ENCODE peak calls at places on chromosomes 1 and 21, in five cellular contexts. T is HCT116, I is colonic mucosa, R is suprapubic skin, C is fibroblast of lung. A is an unnamed sample.

GRCh38 chr1:198168180-198168579 is 11.4 kb downstream of the NEK7 start:
- DNase-seq in T (no peak), I (no peak), R (no peak), C (peak), A (peak)

GRCh38 chr1:161182214-161182613 is 4.9 kb upstream of the B4GALT3 start:
- DNase-seq in T (no peak), I (no peak), R (no peak), C (peak), A (no peak)

GRCh38 chr1:2532485-2533160 is 2.6 kb upstream of the HES5 start:
- DNase-seq in T (no peak), I (no peak), R (no peak), C (no peak), A (no peak)

GRCh38 chr1:153099646-153100045 is 5.3 kb upstream of the SPRR2E start:
- DNase-seq in T (peak), I (no peak), R (no peak), C (no peak), A (no peak)

GRCh38 chr1:224175615-224176014 is 7.4 kb upstream of the DEGS1 start:
- DNase-seq in T (no peak), I (no peak), R (no peak), C (no peak), A (no peak)

GRCh38 chr21:36888466-36888865 is 78.0 kb downstream of the HLCS start:
- DNase-seq in T (no peak), I (no peak), R (no peak), C (no peak), A (no peak)

GRCh38 chr1:116737855-116738318 is 16.3 kb upstream of the CD2 start:
- DNase-seq in T (no peak), I (no peak), R (no peak), C (no peak), A (no peak)

GRCh38 chr1:71834570-71835441 is 447.5 kb downstream of the NEGR1 start:
- DNase-seq in T (no peak), I (peak), R (no peak), C (peak), A (no peak)

GRCh38 chr1:235933483-235934116 is 66.9 kb upstream of the LYST start:
- DNase-seq in T (no peak), I (no peak), R (no peak), C (no peak), A (no peak)

GRCh38 chr1:59342801-59343575 is 46.1 kb downstream of the FGGY start:
- DNase-seq in T (no peak), I (no peak), R (no peak), C (no peak), A (no peak)

GRCh38 chr1:180505732-180506335 is 3.5 kb upstream of the ACBD6 start:
- DNase-seq in T (peak), I (no peak), R (no peak), C (no peak), A (peak)

GRCh38 chr1:76073471-76073870 is 1.1 kb upstream of the ST6GALNAC3 start:
- DNase-seq in T (no peak), I (no peak), R (no peak), C (peak), A (peak)

GRCh38 chr21:42125571-42126544 is 54.7 kb downstream of the UMODL1 start:
- DNase-seq in T (no peak), I (no peak), R (no peak), C (peak), A (peak)

GRCh38 chr1:116268211-116268610 is 104.8 kb upstream of the ATP1A1 start:
- DNase-seq in T (no peak), I (peak), R (no peak), C (peak), A (peak)

GRCh38 chr1:157862114-157863070 is 20.8 kb upstream of the CD5L start:
- DNase-seq in T (no peak), I (no peak), R (no peak), C (no peak), A (no peak)

GRCh38 chr21:37370152-37371040 is 3.8 kb downstream of the DYRK1A start:
- DNase-seq in T (no peak), I (no peak), R (no peak), C (peak), A (peak)

GRCh38 chr1:150555198-150555970 is 6.2 kb downstream of the ADAMTSL4 start:
- DNase-seq in T (no peak), I (no peak), R (no peak), C (no peak), A (no peak)

GRCh38 chr1:213186168-213186567 is 135.1 kb downstream of the RPS6KC1 start:
- DNase-seq in T (no peak), I (no peak), R (no peak), C (no peak), A (no peak)

GRCh38 chr1:107145637-107146036 is 4.8 kb downstream of the NTNG1 start:
- DNase-seq in T (no peak), I (no peak), R (no peak), C (no peak), A (no peak)

GRCh38 chr1:194644528-194644927 is 1458.1 kb upstream of the B3GALT2 start:
- DNase-seq in T (no peak), I (no peak), R (no peak), C (no peak), A (no peak)

GRCh38 chr1:31705080-31705866 is 1.5 kb upstream of the COL16A1 start:
- DNase-seq in T (no peak), I (peak), R (no peak), C (peak), A (peak)

GRCh38 chr1:23152966-23153684 is 15.5 kb downstream of the LUZP1 start:
- DNase-seq in T (no peak), I (no peak), R (no peak), C (no peak), A (no peak)

GRCh38 chr1:164638506-164639202 is 79.7 kb downstream of the PBX1 start:
- DNase-seq in T (no peak), I (no peak), R (no peak), C (no peak), A (no peak)

GRCh38 chr21:37712204-37712934 is 203.9 kb downstream of the KCNJ6 start:
- DNase-seq in T (peak), I (peak), R (no peak), C (peak), A (peak)

GRCh38 chr1:233406994-233407631 is 79.6 kb downstream of the MAP3K21 start:
- DNase-seq in T (no peak), I (no peak), R (no peak), C (no peak), A (no peak)

GRCh38 chr21:46188226-46189212 is 4.3 kb upstream of the SPATC1L start:
- DNase-seq in T (peak), I (peak), R (peak), C (peak), A (peak)

GRCh38 chr1:160813215-160813614 is 17.2 kb downstream of the LY9 start:
- DNase-seq in T (peak), I (no peak), R (no peak), C (no peak), A (no peak)

GRCh38 chr1:24769656-24770651 is 24.7 kb downstream of the CLIC4 start:
- DNase-seq in T (no peak), I (no peak), R (no peak), C (peak), A (peak)

GRCh38 chr1:230113605-230114241 is 46.7 kb downstream of the GALNT2 start:
- DNase-seq in T (no peak), I (no peak), R (no peak), C (peak), A (peak)

GRCh38 chr1:37998089-37998808 is 7.1 kb downstream of the FHL3 start:
- DNase-seq in T (no peak), I (no peak), R (no peak), C (no peak), A (no peak)

GRCh38 chr1:110746644-110747259 is 72.0 kb upstream of the KCNA3 start:
- DNase-seq in T (no peak), I (peak), R (no peak), C (peak), A (peak)

GRCh38 chr1:4741876-4742423 is 87.5 kb downstream of the AJAP1 start:
- DNase-seq in T (no peak), I (no peak), R (no peak), C (no peak), A (no peak)

GRCh38 chr1:182357913-182358312 is 33.7 kb downstream of the GLUL start:
- DNase-seq in T (no peak), I (no peak), R (peak), C (no peak), A (no peak)

GRCh38 chr1:211921579-211922095 is 91.1 kb upstream of the LPGAT1 start:
- DNase-seq in T (no peak), I (no peak), R (no peak), C (no peak), A (no peak)

GRCh38 chr1:97144527-97144926 is 422.9 kb downstream of the PTBP2 start:
- DNase-seq in T (no peak), I (no peak), R (no peak), C (peak), A (peak)

GRCh38 chr1:19620786-19621185 is 23.3 kb upstream of the NBL1 start:
- DNase-seq in T (no peak), I (no peak), R (no peak), C (peak), A (no peak)

GRCh38 chr1:42186172-42186571 is 21.6 kb upstream of the GUCA2A start:
- DNase-seq in T (no peak), I (no peak), R (no peak), C (peak), A (peak)

GRCh38 chr1:90067194-90067593 is 72.3 kb downstream of the ZNF326 start:
- DNase-seq in T (no peak), I (no peak), R (no peak), C (no peak), A (no peak)

GRCh38 chr1:207407655-207408256 is 46.4 kb upstream of the CR2 start:
- DNase-seq in T (no peak), I (no peak), R (no peak), C (peak), A (peak)

GRCh38 chr1:207405814-207406213 is 48.3 kb upstream of the CR2 start:
- DNase-seq in T (no peak), I (no peak), R (no peak), C (no peak), A (no peak)

GRCh38 chr1:207401578-207401977 is 52.5 kb upstream of the CR2 start:
- DNase-seq in T (no peak), I (no peak), R (no peak), C (no peak), A (no peak)

GRCh38 chr1:207402744-207403143 is 51.4 kb upstream of the CR2 start:
- DNase-seq in T (no peak), I (no peak), R (no peak), C (no peak), A (no peak)

GRCh38 chr1:207404849-207405525 is 49.1 kb upstream of the CR2 start:
- DNase-seq in T (peak), I (no peak), R (no peak), C (peak), A (peak)
- TF ChIP-seq CTCF in T (peak), I (peak), R (peak), C (peak), A (peak)

GRCh38 chr1:61338899-61339298 is 256.5 kb downstream of the NFIA start:
- DNase-seq in T (no peak), I (no peak), R (no peak), C (no peak), A (no peak)

GRCh38 chr1:61337471-61337870 is 255.1 kb downstream of the NFIA start:
- DNase-seq in T (no peak), I (no peak), R (no peak), C (peak), A (peak)

GRCh38 chr1:61337037-61337436 is 254.7 kb downstream of the NFIA start:
- DNase-seq in T (no peak), I (no peak), R (no peak), C (peak), A (no peak)

GRCh38 chr1:61341426-61341825 is 259.1 kb downstream of the NFIA start:
- DNase-seq in T (no peak), I (no peak), R (no peak), C (no peak), A (no peak)

DNA sequence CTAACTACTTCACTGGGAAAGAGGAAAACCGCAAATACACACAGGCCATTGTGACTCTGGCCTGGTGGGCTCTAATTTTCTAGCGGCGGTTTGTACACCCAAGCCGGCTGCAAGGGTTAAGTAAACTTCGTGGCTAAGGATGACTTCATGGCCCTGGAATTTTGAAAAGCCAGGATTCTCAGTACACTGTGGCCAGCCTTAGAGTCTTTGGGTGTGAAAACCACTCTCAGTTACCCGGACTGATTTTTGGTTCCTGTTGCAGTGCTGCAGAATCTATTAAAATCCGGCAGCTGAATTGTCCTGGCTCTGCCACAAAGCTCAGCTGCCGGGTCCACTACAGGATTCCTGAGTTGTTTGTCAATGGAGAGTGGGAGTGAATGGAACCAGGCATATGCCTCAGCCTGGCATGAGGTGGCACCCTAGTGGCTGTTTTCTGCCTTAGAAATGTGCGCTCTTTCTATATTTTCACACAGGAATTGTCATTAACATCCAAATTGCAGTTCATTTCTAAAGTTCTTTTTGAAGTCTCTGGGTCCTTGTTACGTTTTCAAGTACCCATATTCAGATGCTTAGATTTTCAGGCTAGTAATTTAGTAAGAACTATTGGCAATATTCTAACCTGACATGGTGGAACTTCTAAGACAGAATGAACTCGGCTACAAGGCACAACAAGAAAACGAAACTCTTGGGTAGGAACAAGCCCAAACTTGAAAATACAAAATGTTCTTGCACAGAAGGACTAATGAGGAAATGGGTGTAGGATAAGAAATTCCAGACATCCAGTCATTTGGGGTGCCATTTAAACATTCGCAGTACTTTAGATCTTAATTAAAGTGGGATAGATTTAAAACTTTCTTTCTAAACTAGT is 255.9 kb downstream of the NFIA start:
- DNase-seq in T (peak), I (peak), R (peak), C (peak), A (peak)
- H3K4me3 ChIP-seq in T (peak), I (no peak), R (peak), C (peak), A (peak)

GRCh38 chr1:155979525-155980343 is 1.4 kb upstream of the ARHGEF2 start:
- DNase-seq in T (no peak), I (peak), R (no peak), C (no peak), A (no peak)
- TF ChIP-seq CTCF in T (no peak), I (no peak), R (no peak), C (no peak), A (no peak)

DNA sequence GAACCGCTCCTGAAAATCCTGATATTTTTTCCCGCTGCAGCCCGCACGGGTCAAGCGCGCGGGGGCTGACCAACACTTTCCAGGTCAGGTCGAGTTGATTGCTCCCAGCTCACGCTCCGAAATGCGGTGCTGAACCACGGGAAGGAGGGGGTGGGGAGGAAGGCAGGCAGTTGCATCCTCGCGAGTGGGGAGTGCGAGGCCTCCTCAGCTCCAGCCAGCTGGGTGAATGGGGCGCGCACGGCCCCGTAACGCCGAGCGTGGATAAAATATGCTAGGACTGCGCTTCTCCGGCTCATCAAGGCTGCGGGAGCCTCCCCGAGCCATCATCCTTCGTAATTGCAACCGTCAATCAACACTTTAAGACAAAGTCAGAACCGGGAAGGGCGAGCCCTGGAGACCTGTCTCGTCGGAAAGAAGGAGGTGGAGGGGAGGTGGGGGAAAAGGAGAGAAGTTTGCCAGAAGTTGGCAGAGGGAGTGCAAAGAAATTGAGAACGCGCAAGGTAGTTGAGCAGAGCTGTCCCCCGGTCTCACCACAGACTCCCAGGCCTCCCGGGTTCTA is 8.0 kb downstream of the NR5A2 start:
- DNase-seq in T (no peak), I (peak), R (no peak), C (no peak), A (no peak)
- H3K4me3 ChIP-seq in T (no peak), I (peak), R (peak), C (peak), A (peak)

GRCh38 chr1:40096977-40097782 is at the start of gene PPT1:
- DNase-seq in T (peak), I (peak), R (peak), C (peak), A (peak)
- TF ChIP-seq CTCF in T (no peak), I (no peak), R (peak), C (peak), A (peak)

GRCh38 chr1:201436461-201436860 is 14.9 kb upstream of the TNNI1 start:
- DNase-seq in T (peak), I (no peak), R (no peak), C (no peak), A (peak)
- H3K4me3 ChIP-seq in T (no peak), I (no peak), R (no peak), C (no peak), A (no peak)

GRCh38 chr1:206801467-206801866 is 29.2 kb upstream of the IL10 start:
- DNase-seq in T (no peak), I (no peak), R (no peak), C (no peak), A (no peak)
- TF ChIP-seq CTCF in T (no peak), I (no peak), R (no peak), C (no peak), A (no peak)

DNA sequence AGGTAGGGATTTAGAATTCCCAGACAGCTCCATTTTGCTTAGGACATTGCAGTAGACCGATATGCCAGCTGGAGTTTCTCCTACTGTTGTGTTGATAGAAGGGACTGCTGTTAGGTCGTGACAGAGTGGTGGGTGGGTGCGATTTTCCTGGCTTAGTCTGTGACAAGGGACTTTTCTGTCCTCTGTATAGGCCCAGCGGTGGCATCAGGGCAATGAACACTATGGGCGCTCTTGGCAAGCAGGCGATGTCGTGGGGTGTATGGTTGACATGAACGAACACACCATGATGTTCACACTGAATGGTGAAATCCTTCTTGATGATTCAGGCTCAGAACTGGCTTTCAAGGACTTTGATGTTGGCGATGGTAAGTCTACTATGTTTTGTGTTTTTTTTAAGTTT is 321.8 kb downstream of the ZP4 start:
- DNase-seq in T (no peak), I (no peak), R (no peak), C (no peak), A (no peak)
- H3K4me3 ChIP-seq in T (no peak), I (no peak), R (no peak), C (no peak), A (no peak)

DNA sequence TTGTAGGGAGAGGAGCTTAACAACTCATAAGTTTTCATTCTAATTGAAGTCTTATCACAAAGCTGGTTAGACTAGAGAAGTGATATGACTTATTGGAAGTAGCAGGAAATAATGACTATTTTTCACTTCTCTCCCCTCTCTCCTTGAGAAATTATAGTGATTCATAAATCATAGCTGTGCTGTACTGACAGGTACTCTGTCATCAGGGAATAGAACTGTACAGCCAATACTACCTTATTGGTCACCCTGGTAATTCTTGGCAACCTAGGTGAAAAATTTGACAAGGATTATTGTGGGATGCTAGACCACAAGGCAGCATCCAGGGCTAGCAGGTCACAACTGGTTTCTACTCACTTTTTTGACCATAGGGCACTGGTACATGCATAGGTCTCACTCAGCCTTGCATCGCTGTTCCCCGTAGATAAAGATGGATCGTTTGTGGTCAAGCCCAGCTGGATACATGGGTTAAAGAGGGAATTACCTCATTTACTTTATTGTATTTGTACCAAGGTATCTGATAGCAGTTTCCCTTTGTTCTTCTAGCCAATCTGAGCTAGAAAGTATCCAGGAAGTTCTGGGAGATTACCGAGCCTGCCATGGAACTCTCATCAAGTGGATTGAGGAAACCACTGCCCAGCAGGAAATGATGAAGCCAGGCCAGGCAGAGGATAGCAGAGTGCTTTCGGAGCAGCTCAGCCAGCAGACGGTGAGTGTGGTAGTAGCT is 113.6 kb downstream of the MACF1 start:
- DNase-seq in T (no peak), I (peak), R (no peak), C (no peak), A (peak)
- TF ChIP-seq CTCF in T (no peak), I (no peak), R (no peak), C (no peak), A (no peak)